ENCODE peak calls at places on chromosomes 4 and X, in seven cellular contexts. B, S, G, X, L, F and A are unnamed samples.

GRCh38 chr4:147599764-147600163 is 17.4 kb upstream of the TMEM184C start:
- DNase-seq in B (no peak), S (no peak), G (no peak), X (no peak), L (no peak), F (no peak), A (no peak)

GRCh38 chr4:67885727-67886126 is 1.9 kb upstream of the TMPRSS11D start:
- DNase-seq in B (no peak), S (peak; percentile 100), G (no peak), X (peak; percentile 67), L (no peak), F (peak; percentile 35), A (no peak)

GRCh38 chrX:2550288-2551020 is 49.7 kb upstream of the DHRSX start:
- DNase-seq in B (no peak), S (no peak), G (no peak), X (no peak), L (no peak), F (no peak), A (no peak)

GRCh38 chr4:123699823-123700822 is 303.5 kb downstream of the SPRY1 start:
- DNase-seq in B (no peak), S (peak; percentile 63), G (no peak), X (peak; percentile 69), L (peak; percentile 41), F (no peak), A (no peak)

GRCh38 chr4:13980317-13980716 is 352.8 kb upstream of the BOD1L1 start:
- DNase-seq in B (no peak), S (peak; percentile 36), G (no peak), X (peak; percentile 82), L (no peak), F (no peak), A (no peak)

GRCh38 chr4:30600246-30600645 is 119.9 kb upstream of the PCDH7 start:
- DNase-seq in B (no peak), S (no peak), G (no peak), X (no peak), L (no peak), F (no peak), A (no peak)

GRCh38 chrX:134776844-134777370 is 118.6 kb upstream of the PLAC1 start:
- DNase-seq in B (no peak), S (no peak), G (no peak), X (no peak), L (no peak), F (no peak), A (no peak)

GRCh38 chr4:81166431-81166830 is 48.6 kb downstream of the PRKG2 start:
- DNase-seq in B (no peak), S (peak; percentile 30), G (no peak), X (no peak), L (no peak), F (no peak), A (no peak)

GRCh38 chr4:169745291-169745690 is 12.5 kb downstream of the HPF1 start:
- DNase-seq in B (no peak), S (peak; percentile 44), G (no peak), X (no peak), L (no peak), F (no peak), A (no peak)

GRCh38 chr4:57157611-57158137 is 47.5 kb upstream of the IGFBP7 start:
- DNase-seq in B (no peak), S (no peak), G (no peak), X (no peak), L (no peak), F (no peak), A (no peak)

GRCh38 chrX:39753296-39753996 is 344.3 kb downstream of the BCOR start:
- DNase-seq in B (no peak), S (peak; percentile 68), G (no peak), X (no peak), L (no peak), F (no peak), A (peak; percentile 77)

DNA sequence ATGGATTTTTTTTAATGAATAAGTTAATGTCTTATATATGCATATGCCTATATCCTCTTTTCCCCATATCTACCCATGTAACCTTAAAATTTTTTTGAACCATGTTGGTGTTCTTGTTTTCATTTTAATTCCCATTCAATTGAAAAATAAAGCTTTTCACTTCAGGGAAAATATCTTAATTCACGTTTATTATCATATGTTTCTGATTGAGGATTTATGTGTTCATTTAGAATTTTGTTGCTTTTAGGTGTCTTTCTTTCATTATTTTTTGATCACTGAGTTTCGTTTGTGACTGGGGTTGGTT is 29.1 kb downstream of the HADH start:
- DNase-seq in B (no peak), S (no peak), G (no peak), X (no peak), L (no peak), F (no peak), A (no peak)
- TF ChIP-seq CTCF in B (peak; percentile 62), S (no peak), G (no peak), X (no peak), L (peak; percentile 2), F (no peak), A (no peak)

GRCh38 chr4:188452097-188452496 is 312.9 kb downstream of the TRIML1 start:
- DNase-seq in B (no peak), S (no peak), G (no peak), X (no peak), L (no peak), F (no peak), A (no peak)
- TF ChIP-seq CTCF in B (no peak), S (no peak), G (no peak), X (no peak), L (no peak), F (no peak), A (no peak)

DNA sequence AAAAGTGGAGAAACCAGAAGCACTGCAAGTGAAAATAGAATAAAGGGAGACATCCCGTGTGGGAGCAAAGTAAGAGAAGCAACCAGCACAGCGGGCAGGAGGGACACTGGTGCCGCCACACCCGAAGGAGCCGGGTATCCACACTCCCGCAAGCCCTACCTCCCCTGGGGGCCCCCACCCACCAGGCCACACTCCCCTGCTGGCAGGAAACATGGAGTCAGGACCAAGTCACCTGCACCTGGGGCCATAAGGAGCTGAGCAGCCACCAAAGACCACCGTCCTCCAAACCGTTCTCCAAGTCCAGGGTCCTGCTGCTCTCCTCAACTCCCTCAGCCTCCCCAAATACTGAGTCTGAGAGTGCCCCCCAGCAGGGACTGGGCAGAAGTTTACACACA is 30.5 kb downstream of the FGFRL1 start:
- DNase-seq in B (peak; percentile 21), S (no peak), G (no peak), X (no peak), L (peak; percentile 21), F (no peak), A (no peak)
- TF ChIP-seq CTCF in B (no peak), S (no peak), G (no peak), X (no peak), L (no peak), F (no peak), A (no peak)

GRCh38 chrX:25196221-25196620 is 180.5 kb upstream of the ARX start:
- DNase-seq in B (no peak), S (no peak), G (no peak), X (no peak), L (no peak), F (no peak), A (no peak)

GRCh38 chrX:25191403-25191802 is 175.6 kb upstream of the ARX start:
- DNase-seq in B (no peak), S (no peak), G (no peak), X (no peak), L (no peak), F (no peak), A (no peak)
- TF ChIP-seq CTCF in B (no peak), S (no peak), G (peak; percentile 22), X (peak; percentile 32), L (no peak), F (peak; percentile 43), A (no peak)

DNA sequence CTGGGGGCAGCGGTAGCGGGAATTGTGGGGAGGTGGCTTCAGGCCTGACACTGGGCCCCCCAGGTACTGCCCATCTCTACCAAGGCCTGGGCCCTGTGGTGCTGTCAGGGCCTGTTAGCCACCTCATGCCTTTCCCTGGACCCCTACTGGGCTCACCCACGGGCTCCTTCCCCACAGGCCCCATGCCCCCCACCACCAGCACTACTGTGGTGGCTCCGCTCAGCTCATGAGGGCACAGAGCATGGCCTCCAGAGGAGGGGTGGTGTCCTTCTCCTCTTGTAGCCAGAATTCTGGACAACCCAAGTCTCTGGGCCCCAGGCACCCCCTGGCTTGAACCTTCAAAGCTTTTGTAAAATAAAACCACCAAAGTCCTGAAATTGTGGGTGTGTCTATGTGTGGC is 7.5 kb downstream of the GATA1 start:
- DNase-seq in B (no peak), S (no peak), G (peak; percentile 73), X (no peak), L (no peak), F (no peak), A (no peak)
- TF ChIP-seq CTCF in B (no peak), S (no peak), G (no peak), X (no peak), L (no peak), F (no peak), A (no peak)

DNA sequence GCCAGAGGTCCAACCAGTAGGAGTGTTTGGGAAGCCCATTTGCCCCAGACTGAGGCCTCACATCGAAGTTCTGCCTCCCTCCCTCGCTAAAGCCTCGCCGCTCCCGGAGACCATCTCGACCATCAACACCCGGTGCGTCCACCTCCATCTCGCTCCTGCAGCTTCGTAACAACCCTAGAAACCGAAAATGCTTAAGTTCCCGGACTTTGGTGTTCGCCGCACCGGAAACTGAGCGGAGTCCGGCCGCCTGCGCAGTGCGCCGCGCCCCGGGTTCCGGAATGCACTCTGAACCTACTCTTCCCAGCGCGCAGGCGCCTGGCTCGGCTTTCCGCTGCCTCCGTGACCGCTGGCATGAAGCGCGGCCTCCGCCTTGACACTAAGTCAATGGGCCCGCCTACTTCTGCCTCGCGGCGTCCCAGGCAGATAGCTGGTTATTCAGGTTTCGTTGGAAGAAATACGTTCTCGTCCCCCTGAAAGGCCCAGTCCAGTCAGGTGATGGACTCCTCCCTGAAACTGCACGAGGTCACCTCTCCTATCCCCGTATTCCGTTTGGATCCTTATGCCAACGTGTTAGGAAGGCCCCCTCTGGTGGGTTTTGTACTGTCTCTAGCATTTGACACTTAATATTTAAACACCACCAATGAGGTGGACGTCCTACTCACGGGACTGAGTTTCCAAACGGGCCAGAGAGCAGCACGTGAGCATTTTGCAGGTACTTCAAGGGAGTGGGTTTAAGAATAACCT is 21.4 kb downstream of the FABP2 start:
- DNase-seq in B (peak; percentile 84), S (peak; percentile 96), G (peak; percentile 95), X (peak; percentile 61), L (peak; percentile 96), F (peak; percentile 91), A (peak; percentile 96)
- TF ChIP-seq CTCF in B (peak; percentile 26), S (peak; percentile 9), G (peak; percentile 49), X (peak; percentile 32), L (peak; percentile 11), F (peak; percentile 15), A (peak; percentile 27)

DNA sequence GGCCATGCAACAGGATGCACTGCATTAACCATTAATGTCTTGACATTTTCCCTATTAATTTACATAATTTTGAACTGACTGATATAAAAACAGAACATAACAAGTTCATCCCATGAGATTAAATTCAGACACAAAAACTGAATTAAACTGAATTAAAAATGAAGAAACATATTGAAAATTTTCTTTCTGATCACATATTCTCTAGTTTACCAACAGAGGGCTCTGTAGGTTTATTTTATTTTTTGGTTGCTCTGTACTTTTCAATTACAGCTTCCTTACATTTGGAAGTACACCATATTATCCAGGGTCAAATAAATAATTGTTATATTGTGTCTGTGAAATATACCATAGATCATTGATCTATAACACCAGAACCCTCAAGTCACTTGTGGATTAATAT is 27.3 kb upstream of the CT83 start:
- DNase-seq in B (no peak), S (peak; percentile 11), G (no peak), X (no peak), L (no peak), F (no peak), A (no peak)
- TF ChIP-seq CTCF in B (no peak), S (peak; percentile 12), G (peak; percentile 79), X (no peak), L (peak; percentile 33), F (peak; percentile 35), A (peak; percentile 7)

GRCh38 chrX:20594985-20595384 is 328.3 kb upstream of the RPS6KA3 start:
- DNase-seq in B (no peak), S (peak; percentile 3), G (no peak), X (no peak), L (no peak), F (peak; percentile 1), A (no peak)
- TF ChIP-seq CTCF in B (no peak), S (no peak), G (peak; percentile 65), X (peak; percentile 45), L (peak; percentile 12), F (peak; percentile 46), A (no peak)